ENCODE peak calls at places on chromosomes 2 and 18, in ten cellular contexts. Q, T, V, S, K, X, C, G, F and U are unnamed samples.

GRCh38 chr18:78683191-78684010 is 296.2 kb upstream of the SALL3 start:
- DNase-seq in Q (no peak), T (no peak), V (no peak), S (no peak), K (no peak), X (no peak), C (peak; percentile 17), G (no peak), F (no peak), U (no peak)

GRCh38 chr2:26088038-26088643 is 54.3 kb downstream of the RAB10 start:
- DNase-seq in Q (peak; percentile 34), T (peak; percentile 42), V (no peak), S (peak; percentile 54), K (no peak), X (no peak), C (no peak), G (peak; percentile 25), F (no peak), U (no peak)

GRCh38 chr18:74226156-74226555 is 65.6 kb downstream of the CYB5A start:
- DNase-seq in Q (no peak), T (no peak), V (no peak), S (no peak), K (no peak), X (peak; percentile 64), C (peak; percentile 58), G (no peak), F (no peak), U (no peak)

GRCh38 chr2:1219901-1220691 is 193.2 kb upstream of the TPO start:
- DNase-seq in Q (no peak), T (no peak), V (no peak), S (peak; percentile 4), K (no peak), X (no peak), C (no peak), G (peak; percentile 20), F (no peak), U (no peak)

GRCh38 chr2:171166328-171166983 is 5.8 kb upstream of the TLK1 start:
- DNase-seq in Q (no peak), T (no peak), V (no peak), S (no peak), K (no peak), X (no peak), C (no peak), G (no peak), F (no peak), U (no peak)

GRCh38 chr2:86789687-86790133 is 1.0 kb downstream of the CD8A start:
- DNase-seq in Q (no peak), T (no peak), V (no peak), S (no peak), K (no peak), X (no peak), C (no peak), G (no peak), F (no peak), U (no peak)

GRCh38 chr18:29145993-29146539 is 969.1 kb upstream of the CDH2 start:
- DNase-seq in Q (no peak), T (no peak), V (no peak), S (no peak), K (no peak), X (no peak), C (no peak), G (no peak), F (no peak), U (no peak)

GRCh38 chr2:219457784-219458369 is 23.2 kb downstream of the SPEG start:
- DNase-seq in Q (no peak), T (no peak), V (no peak), S (no peak), K (no peak), X (no peak), C (no peak), G (no peak), F (no peak), U (no peak)

GRCh38 chr2:162282765-162283425 is 35.6 kb downstream of the IFIH1 start:
- DNase-seq in Q (no peak), T (peak; percentile 48), V (no peak), S (no peak), K (no peak), X (no peak), C (no peak), G (peak; percentile 74), F (no peak), U (no peak)

GRCh38 chr18:36322734-36323133 is 25.2 kb downstream of the FHOD3 start:
- DNase-seq in Q (no peak), T (no peak), V (no peak), S (no peak), K (peak; percentile 28), X (no peak), C (no peak), G (no peak), F (no peak), U (no peak)

GRCh38 chr2:61855178-61855523 is 1.3 kb upstream of the FAM161A start:
- DNase-seq in Q (no peak), T (peak; percentile 10), V (peak; percentile 17), S (no peak), K (no peak), X (peak; percentile 21), C (peak; percentile 32), G (no peak), F (no peak), U (no peak)

GRCh38 chr2:15715596-15715995 is 123.9 kb downstream of the DDX1 start:
- DNase-seq in Q (no peak), T (no peak), V (no peak), S (no peak), K (no peak), X (no peak), C (no peak), G (no peak), F (no peak), U (no peak)

GRCh38 chr18:50695431-50696176 is 124.2 kb downstream of the MRO start:
- DNase-seq in Q (no peak), T (no peak), V (no peak), S (no peak), K (no peak), X (no peak), C (no peak), G (no peak), F (no peak), U (no peak)

GRCh38 chr2:136765256-136765735 is at the start of gene THSD7B:
- DNase-seq in Q (no peak), T (no peak), V (no peak), S (peak; percentile 48), K (no peak), X (no peak), C (no peak), G (no peak), F (no peak), U (no peak)
- TF ChIP-seq CTCF in Q (no peak), T (no peak), V (no peak), S (no peak), K (no peak), X (no peak), C (no peak), G (no peak), F (no peak), U (no peak)

GRCh38 chr2:100730290-100730868 is 89.6 kb upstream of the NPAS2 start:
- DNase-seq in Q (peak; percentile 29), T (peak; percentile 83), V (no peak), S (no peak), K (peak; percentile 69), X (peak; percentile 69), C (peak; percentile 74), G (peak; percentile 77), F (no peak), U (peak; percentile 47)
- TF ChIP-seq CTCF in Q (peak; percentile 45), T (peak; percentile 93), V (no peak), S (peak; percentile 47), K (peak; percentile 28), X (peak; percentile 78), C (peak; percentile 66), G (peak; percentile 92), F (peak; percentile 43), U (peak; percentile 79)

GRCh38 chr2:190272457-190272842 is 47.2 kb downstream of the HIBCH start:
- DNase-seq in Q (no peak), T (no peak), V (no peak), S (no peak), K (no peak), X (no peak), C (no peak), G (no peak), F (no peak), U (no peak)
- TF ChIP-seq CTCF in Q (no peak), T (no peak), V (no peak), S (no peak), K (no peak), X (no peak), C (no peak), G (no peak), F (no peak), U (no peak)

GRCh38 chr2:199603748-199604291 is 146.1 kb upstream of the SATB2 start:
- DNase-seq in Q (no peak), T (no peak), V (no peak), S (no peak), K (no peak), X (no peak), C (no peak), G (no peak), F (no peak), U (peak; percentile 3)

GRCh38 chr2:199607914-199608313 is 150.2 kb upstream of the SATB2 start:
- DNase-seq in Q (no peak), T (no peak), V (no peak), S (no peak), K (no peak), X (no peak), C (no peak), G (no peak), F (no peak), U (no peak)

GRCh38 chr2:199602896-199603482 is 145.2 kb upstream of the SATB2 start:
- DNase-seq in Q (no peak), T (no peak), V (no peak), S (no peak), K (no peak), X (no peak), C (no peak), G (no peak), F (no peak), U (no peak)

GRCh38 chr2:199602271-199602895 is 144.6 kb upstream of the SATB2 start:
- DNase-seq in Q (no peak), T (peak; percentile 26), V (no peak), S (no peak), K (no peak), X (no peak), C (no peak), G (no peak), F (no peak), U (no peak)

DNA sequence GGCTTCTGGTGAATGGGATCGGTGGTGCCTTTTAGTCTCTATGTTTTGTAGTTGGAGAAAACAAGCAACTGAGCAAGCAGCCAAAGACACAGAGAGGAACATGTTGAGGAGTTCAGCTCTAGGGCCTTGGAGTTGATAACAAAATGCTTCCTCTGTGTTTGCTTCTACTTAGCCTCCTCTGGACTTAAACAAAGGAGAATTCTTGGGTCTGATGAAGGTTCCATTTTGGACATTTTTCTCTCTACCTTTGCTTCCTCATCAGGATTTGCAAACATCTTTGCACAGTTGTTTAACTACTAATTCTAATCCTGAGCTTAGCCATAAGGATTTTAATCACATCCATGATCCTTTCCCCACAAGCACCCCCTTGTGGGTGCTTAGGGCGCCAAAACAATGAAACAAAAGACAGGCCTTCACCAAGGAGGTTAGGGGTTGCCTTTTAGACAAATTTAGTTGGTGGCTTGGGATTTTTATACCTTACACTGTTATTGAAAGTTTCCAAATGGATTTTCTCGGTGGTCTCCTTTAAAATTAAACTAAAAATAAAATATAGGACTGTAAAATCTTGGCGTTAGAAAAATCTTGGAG is 148.5 kb upstream of the SATB2 start:
- DNase-seq in Q (no peak), T (no peak), V (no peak), S (no peak), K (no peak), X (no peak), C (no peak), G (no peak), F (no peak), U (no peak)
- TF ChIP-seq CTCF in Q (no peak), T (peak; percentile 26), V (no peak), S (no peak), K (no peak), X (no peak), C (no peak), G (peak; percentile 34), F (no peak), U (peak; percentile 35)